ENCODE peak calls at places on chromosomes 5 and 9, in four cellular contexts. O is dorsolateral prefrontal cortex; M is K562; N is CD8-positive, alpha-beta memory T cell. X is an unnamed sample.

GRCh38 chr9:126228779-126229444 is 97.7 kb upstream of the MVB12B start:
- DNase-seq in O (peak; percentile 78), M (peak; percentile 81), N (peak; percentile 46), X (peak; percentile 69)

GRCh38 chr5:80129146-80129545 is 94.0 kb downstream of the THBS4 start:
- DNase-seq in O (no peak), M (no peak), N (no peak), X (no peak)

GRCh38 chr5:1280177-1281037 is 14.5 kb downstream of the TERT start:
- DNase-seq in O (no peak), M (no peak), N (no peak), X (no peak)

GRCh38 chr9:93677061-93677571 is 100.7 kb downstream of the PHF2 start:
- DNase-seq in O (no peak), M (no peak), N (no peak), X (no peak)

GRCh38 chr5:177453852-177454396 is 7.3 kb downstream of the PRR7 start:
- DNase-seq in O (no peak), M (no peak), N (no peak), X (no peak)

GRCh38 chr9:116656977-116657376 is 30.1 kb upstream of the TRIM32 start:
- DNase-seq in O (no peak), M (no peak), N (no peak), X (no peak)

GRCh38 chr5:132001647-132002561 is 9.6 kb downstream of the ACSL6 start:
- DNase-seq in O (no peak), M (no peak), N (no peak), X (no peak)

GRCh38 chr9:18849186-18849724 is 183.8 kb downstream of the SAXO1 start:
- DNase-seq in O (no peak), M (no peak), N (no peak), X (no peak)

GRCh38 chr5:65390208-65390607 is 91.5 kb downstream of the ADAMTS6 start:
- DNase-seq in O (no peak), M (no peak), N (no peak), X (no peak)

GRCh38 chr9:82191082-82191481 is 202.5 kb downstream of the SPATA31D1 start:
- DNase-seq in O (no peak), M (no peak), N (no peak), X (no peak)

GRCh38 chr5:173857231-173857630 is 30.9 kb upstream of the CPEB4 start:
- DNase-seq in O (no peak), M (no peak), N (no peak), X (peak; percentile 54)

GRCh38 chr5:59450245-59450644 is 443.3 kb downstream of the PDE4D start:
- DNase-seq in O (no peak), M (peak; percentile 12), N (no peak), X (peak; percentile 1)

GRCh38 chr5:36363101-36363500 is 61.4 kb upstream of the RANBP3L start:
- DNase-seq in O (no peak), M (no peak), N (no peak), X (no peak)

GRCh38 chr9:85541876-85542275 is 199.9 kb downstream of the AGTPBP1 start:
- DNase-seq in O (no peak), M (no peak), N (no peak), X (no peak)

GRCh38 chr5:116445311-116445710 is 129.3 kb downstream of the SEMA6A start:
- DNase-seq in O (no peak), M (no peak), N (no peak), X (no peak)

GRCh38 chr5:132073231-132074013 is at the start of gene CSF2:
- DNase-seq in O (no peak), M (no peak), N (no peak), X (no peak)

GRCh38 chr9:137129089-137129455 is 9.9 kb upstream of the GRIN1 start:
- DNase-seq in O (no peak), M (no peak), N (no peak), X (peak; percentile 71)

GRCh38 chr9:34771023-34771422 is 61.1 kb upstream of the CCL21 start:
- DNase-seq in O (no peak), M (no peak), N (no peak), X (no peak)

GRCh38 chr5:37197340-37198050 is 51.7 kb downstream of the CPLANE1 start:
- DNase-seq in O (no peak), M (no peak), N (no peak), X (no peak)

GRCh38 chr9:79289856-79290255 is 281.9 kb upstream of the TLE4 start:
- DNase-seq in O (no peak), M (no peak), N (no peak), X (no peak)

GRCh38 chr5:162474239-162474638 is 406.7 kb downstream of the GABRG2 start:
- DNase-seq in O (no peak), M (no peak), N (no peak), X (no peak)

GRCh38 chr5:68406767-68407232 is 191.2 kb downstream of the PIK3R1 start:
- DNase-seq in O (no peak), M (peak; percentile 24), N (peak; percentile 5), X (peak; percentile 51)

GRCh38 chr5:118598311-118598710 is 390.0 kb downstream of the DTWD2 start:
- DNase-seq in O (no peak), M (no peak), N (no peak), X (no peak)

GRCh38 chr5:150649108-150649827 is 8.8 kb downstream of the SYNPO start:
- DNase-seq in O (no peak), M (no peak), N (no peak), X (no peak)

GRCh38 chr9:4832786-4833579 is 40.2 kb downstream of the RCL1 start:
- DNase-seq in O (no peak), M (no peak), N (no peak), X (peak; percentile 64)

GRCh38 chr9:99269429-99269828 is 47.3 kb downstream of the SEC61B start:
- DNase-seq in O (no peak), M (no peak), N (no peak), X (no peak)

GRCh38 chr5:145101246-145101645 is 733.9 kb downstream of the PRELID2 start:
- DNase-seq in O (no peak), M (peak; percentile 10), N (no peak), X (peak; percentile 2)

GRCh38 chr9:132768932-132769894 is 98.9 kb downstream of the GTF3C4 start:
- DNase-seq in O (no peak), M (peak; percentile 54), N (peak; percentile 51), X (peak; percentile 75)

GRCh38 chr9:137113385-137114159 is 961 bp downstream of the DPP7 start:
- DNase-seq in O (no peak), M (peak; percentile 62), N (no peak), X (peak; percentile 46)

GRCh38 chr5:37495210-37495609 is 116.1 kb downstream of the WDR70 start:
- DNase-seq in O (no peak), M (no peak), N (no peak), X (peak; percentile 49)

GRCh38 chr5:1555011-1555807 is 31.4 kb upstream of the LPCAT1 start:
- DNase-seq in O (no peak), M (peak; percentile 8), N (no peak), X (no peak)

GRCh38 chr5:88602584-88602983 is 280.4 kb downstream of the MEF2C start:
- DNase-seq in O (no peak), M (peak; percentile 49), N (no peak), X (peak; percentile 67)

GRCh38 chr5:132067451-132067850 is 6.1 kb upstream of the CSF2 start:
- DNase-seq in O (no peak), M (no peak), N (no peak), X (no peak)

GRCh38 chr9:89154651-89155336 is 23.8 kb downstream of the SHC3 start:
- DNase-seq in O (no peak), M (no peak), N (no peak), X (no peak)

GRCh38 chr5:138338411-138339085 is 482 bp downstream of the FAM53C start:
- DNase-seq in O (no peak), M (peak; percentile 89), N (no peak), X (no peak)

GRCh38 chr5:112685929-112686328 is 51.8 kb upstream of the APC start:
- DNase-seq in O (no peak), M (no peak), N (no peak), X (no peak)

GRCh38 chr9:35489313-35490154 is at the start of gene RUSC2:
- DNase-seq in O (peak; percentile 63), M (peak; percentile 79), N (peak; percentile 14), X (peak; percentile 83)

GRCh38 chr5:60779431-60779830 is 64.6 kb downstream of the ELOVL7 start:
- DNase-seq in O (no peak), M (no peak), N (no peak), X (no peak)

GRCh38 chr5:134524219-134524825 is 1.1 kb upstream of the JADE2 start:
- DNase-seq in O (peak; percentile 57), M (peak; percentile 77), N (peak; percentile 69), X (peak; percentile 78)